ENCODE peak calls at places on chromosomes 1 and 21, in ten cellular contexts. Y is right lobe of liver, O is astrocyte of the cerebellum, C is BJ, V is fibroblast of the aortic adventitia, A is AG04450, F is fibroblast of lung, N is mucosa of descending colon, J is upper lobe of right lung, E is SK-N-SH. Z is an unnamed sample.

GRCh38 chr1:17436380-17437174 is 2.9 kb downstream of the RCC2 start:
- DNase-seq in Y (no peak), O (no peak), C (no peak), V (no peak), A (no peak), F (no peak), N (no peak), J (no peak), E (no peak), Z (no peak)

GRCh38 chr1:37890378-37891014 is 31.1 kb upstream of the MTF1 start:
- DNase-seq in Y (no peak), O (peak), C (no peak), V (peak), A (no peak), F (peak), N (peak), J (no peak), E (peak), Z (peak)

GRCh38 chr1:93735722-93736121 is 54.1 kb upstream of the BCAR3 start:
- DNase-seq in Y (no peak), O (peak), C (peak), V (peak), A (peak), F (peak), N (no peak), J (no peak), E (no peak), Z (peak)

GRCh38 chr1:42674682-42675081 is 7.5 kb upstream of the YBX1 start:
- DNase-seq in Y (peak), O (no peak), C (no peak), V (no peak), A (no peak), F (no peak), N (no peak), J (no peak), E (no peak), Z (no peak)

GRCh38 chr1:244065063-244065788 is 14.1 kb downstream of the ZBTB18 start:
- DNase-seq in Y (peak), O (no peak), C (no peak), V (no peak), A (no peak), F (no peak), N (peak), J (no peak), E (no peak), Z (no peak)

GRCh38 chr1:20847619-20848080 is 60.5 kb upstream of the HP1BP3 start:
- DNase-seq in Y (no peak), O (peak), C (peak), V (peak), A (peak), F (peak), N (no peak), J (no peak), E (no peak), Z (no peak)

GRCh38 chr1:53590104-53590503 is 130.9 kb downstream of the DMRTB1 start:
- DNase-seq in Y (peak), O (no peak), C (no peak), V (no peak), A (no peak), F (no peak), N (no peak), J (no peak), E (peak), Z (no peak)

GRCh38 chr21:39022901-39023693 is 160.2 kb downstream of the PSMG1 start:
- DNase-seq in Y (peak), O (no peak), C (no peak), V (peak), A (no peak), F (peak), N (no peak), J (peak), E (no peak), Z (no peak)

GRCh38 chr21:34639250-34639649 is 24.3 kb upstream of the RCAN1 start:
- DNase-seq in Y (no peak), O (no peak), C (no peak), V (no peak), A (no peak), F (no peak), N (no peak), J (no peak), E (no peak), Z (no peak)

GRCh38 chr1:240099748-240100147 is 8.1 kb downstream of the FMN2 start:
- DNase-seq in Y (no peak), O (no peak), C (no peak), V (no peak), A (no peak), F (no peak), N (no peak), J (no peak), E (no peak), Z (no peak)

GRCh38 chr1:55146781-55147180 is 68.4 kb downstream of the USP24 start:
- DNase-seq in Y (no peak), O (no peak), C (no peak), V (no peak), A (no peak), F (no peak), N (peak), J (no peak), E (no peak), Z (no peak)

GRCh38 chr1:110460253-110461220 is 9.6 kb downstream of the PROK1 start:
- DNase-seq in Y (peak), O (peak), C (peak), V (peak), A (peak), F (peak), N (peak), J (no peak), E (peak), Z (peak)

GRCh38 chr1:186930248-186930647 is 101.5 kb downstream of the PLA2G4A start:
- DNase-seq in Y (no peak), O (no peak), C (peak), V (peak), A (peak), F (no peak), N (no peak), J (no peak), E (no peak), Z (peak)

GRCh38 chr1:165531021-165531420 is 12.8 kb upstream of the LRRC52 start:
- DNase-seq in Y (peak), O (no peak), C (no peak), V (no peak), A (no peak), F (no peak), N (no peak), J (no peak), E (no peak), Z (no peak)

GRCh38 chr1:240499012-240499411 is 112.9 kb downstream of the GREM2 start:
- DNase-seq in Y (no peak), O (no peak), C (no peak), V (peak), A (no peak), F (peak), N (no peak), J (no peak), E (no peak), Z (no peak)

GRCh38 chr1:228104526-228105251 is 1.6 kb upstream of the C1orf35 start:
- DNase-seq in Y (peak), O (no peak), C (no peak), V (no peak), A (no peak), F (no peak), N (no peak), J (no peak), E (no peak), Z (no peak)

GRCh38 chr1:219444469-219444868 is 168.4 kb downstream of the ZC3H11B start:
- DNase-seq in Y (no peak), O (no peak), C (no peak), V (peak), A (no peak), F (no peak), N (no peak), J (no peak), E (no peak), Z (no peak)

GRCh38 chr1:73359001-73359400 is 839.0 kb downstream of the LRRIQ3 start:
- DNase-seq in Y (no peak), O (peak), C (no peak), V (no peak), A (no peak), F (no peak), N (no peak), J (no peak), E (no peak), Z (no peak)

GRCh38 chr21:36727886-36728285 is 29.0 kb downstream of the SIM2 start:
- DNase-seq in Y (no peak), O (no peak), C (no peak), V (no peak), A (no peak), F (no peak), N (no peak), J (peak), E (no peak), Z (no peak)

GRCh38 chr1:148263906-148264255 is 111.8 kb upstream of the NBPF11 start:
- DNase-seq in Y (no peak), O (no peak), C (no peak), V (no peak), A (no peak), F (no peak), N (peak), J (no peak), E (no peak), Z (no peak)

GRCh38 chr1:156625436-156626078 is 6.3 kb downstream of the HAPLN2 start:
- DNase-seq in Y (no peak), O (no peak), C (no peak), V (peak), A (no peak), F (peak), N (peak), J (peak), E (peak), Z (no peak)

GRCh38 chr1:7042322-7043231 is 257.3 kb downstream of the CAMTA1 start:
- DNase-seq in Y (no peak), O (peak), C (no peak), V (peak), A (no peak), F (peak), N (no peak), J (no peak), E (peak), Z (no peak)

GRCh38 chr1:69403911-69404310 is 163.8 kb upstream of the LRRC7 start:
- DNase-seq in Y (no peak), O (no peak), C (no peak), V (no peak), A (no peak), F (no peak), N (no peak), J (no peak), E (no peak), Z (no peak)

GRCh38 chr1:1406101-1406820 is 832 bp downstream of the MRPL20 start:
- DNase-seq in Y (no peak), O (no peak), C (no peak), V (no peak), A (no peak), F (no peak), N (no peak), J (no peak), E (peak), Z (no peak)

GRCh38 chr1:1403543-1404112 is 3.5 kb downstream of the MRPL20 start:
- DNase-seq in Y (no peak), O (no peak), C (no peak), V (no peak), A (no peak), F (no peak), N (no peak), J (no peak), E (no peak), Z (no peak)

GRCh38 chr1:1406821-1407100 is 332 bp downstream of the MRPL20 start:
- DNase-seq in Y (no peak), O (no peak), C (no peak), V (no peak), A (no peak), F (no peak), N (no peak), J (no peak), E (no peak), Z (no peak)

GRCh38 chr1:1407957-1408318 is 845 bp upstream of the MRPL20 start:
- DNase-seq in Y (no peak), O (no peak), C (no peak), V (no peak), A (no peak), F (no peak), N (no peak), J (no peak), E (no peak), Z (no peak)

GRCh38 chr1:1407101-1407956 is at the start of gene MRPL20:
- DNase-seq in Y (peak), O (peak), C (peak), V (peak), A (peak), F (peak), N (peak), J (peak), E (peak), Z (peak)
- TF ChIP-seq CTCF in Y (no peak), O (no peak), C (peak), V (peak), A (no peak), F (no peak), N (no peak), J (no peak), E (no peak), Z (peak)

GRCh38 chr1:31618916-31619846 is 1.7 kb downstream of the HCRTR1 start:
- DNase-seq in Y (no peak), O (no peak), C (no peak), V (no peak), A (no peak), F (no peak), N (no peak), J (no peak), E (no peak), Z (no peak)
- H3K4me3 ChIP-seq in Y (no peak), O (no peak), C (no peak), V (no peak), A (no peak), F (no peak), N (no peak), J (no peak), E (no peak), Z (no peak)

DNA sequence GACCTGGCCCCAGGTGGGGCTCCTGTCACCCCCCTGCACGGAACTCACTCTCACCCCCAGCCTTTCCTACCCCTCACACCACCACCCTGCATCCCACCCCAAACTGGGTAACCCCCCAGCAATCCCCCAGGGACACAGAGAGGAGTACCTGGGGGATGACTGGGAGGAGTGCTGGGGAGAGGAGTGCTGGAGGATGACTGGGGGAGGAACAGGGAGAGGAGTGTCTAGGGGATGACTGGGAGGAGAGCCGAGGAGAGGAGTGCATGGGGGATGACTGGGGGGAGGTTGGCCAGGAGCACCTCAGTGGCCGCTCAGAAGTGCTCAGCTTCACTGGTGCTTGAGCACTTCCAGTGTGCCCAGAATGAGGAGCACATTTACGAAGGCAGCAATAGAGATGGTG is 59.1 kb downstream of the SIK1 start:
- DNase-seq in Y (no peak), O (no peak), C (no peak), V (no peak), A (no peak), F (no peak), N (no peak), J (no peak), E (no peak), Z (no peak)
- TF ChIP-seq CTCF in Y (no peak), O (no peak), C (no peak), V (no peak), A (no peak), F (no peak), N (no peak), J (no peak), E (no peak), Z (no peak)

DNA sequence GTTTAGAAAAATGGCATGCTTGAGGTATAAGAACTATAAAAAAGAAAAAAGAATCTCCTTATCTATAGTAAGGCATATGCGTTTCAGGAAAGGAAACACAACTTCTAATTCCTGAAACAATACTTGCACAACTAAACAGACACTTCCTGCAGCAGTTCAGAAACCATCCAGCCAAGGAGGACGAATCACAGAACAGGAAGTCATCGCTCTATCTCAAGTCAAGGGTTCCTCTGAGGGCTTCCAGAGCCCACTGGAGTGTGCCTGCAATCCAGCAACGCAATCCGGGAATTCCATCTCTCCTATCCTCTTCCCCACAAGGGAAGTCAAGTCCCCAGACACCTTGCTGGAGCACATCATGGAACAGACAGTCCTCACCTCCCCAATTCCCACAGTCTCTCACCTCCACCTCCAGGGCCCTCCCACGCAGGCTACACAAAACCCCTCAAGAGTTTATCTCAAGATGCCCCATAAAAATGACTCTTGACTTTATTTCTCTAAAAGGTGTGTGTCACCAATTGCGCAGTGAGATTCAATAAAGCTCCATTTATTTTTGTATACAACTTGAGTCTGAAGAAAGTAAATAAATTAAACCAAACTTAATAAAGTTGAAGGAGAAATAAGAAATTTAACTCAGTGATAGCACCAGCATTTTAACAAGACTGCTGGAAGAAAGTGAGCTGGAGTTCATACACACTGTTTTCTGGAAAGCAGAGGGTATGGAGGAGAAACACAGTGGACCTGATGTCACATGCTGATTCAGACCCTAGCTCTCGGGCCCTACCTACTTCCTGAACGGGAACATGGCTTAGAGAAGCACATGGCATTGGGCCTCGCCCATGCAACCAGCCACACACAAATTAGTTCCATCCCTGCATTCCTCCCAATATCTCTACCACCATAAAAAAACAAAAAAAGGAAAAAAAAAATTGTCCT is 39.9 kb downstream of the SIPA1L2 start:
- DNase-seq in Y (no peak), O (no peak), C (no peak), V (no peak), A (no peak), F (no peak), N (no peak), J (no peak), E (no peak), Z (no peak)
- H3K4me3 ChIP-seq in Y (no peak), O (no peak), C (no peak), V (no peak), A (no peak), F (no peak), N (no peak), J (no peak), E (no peak), Z (no peak)

DNA sequence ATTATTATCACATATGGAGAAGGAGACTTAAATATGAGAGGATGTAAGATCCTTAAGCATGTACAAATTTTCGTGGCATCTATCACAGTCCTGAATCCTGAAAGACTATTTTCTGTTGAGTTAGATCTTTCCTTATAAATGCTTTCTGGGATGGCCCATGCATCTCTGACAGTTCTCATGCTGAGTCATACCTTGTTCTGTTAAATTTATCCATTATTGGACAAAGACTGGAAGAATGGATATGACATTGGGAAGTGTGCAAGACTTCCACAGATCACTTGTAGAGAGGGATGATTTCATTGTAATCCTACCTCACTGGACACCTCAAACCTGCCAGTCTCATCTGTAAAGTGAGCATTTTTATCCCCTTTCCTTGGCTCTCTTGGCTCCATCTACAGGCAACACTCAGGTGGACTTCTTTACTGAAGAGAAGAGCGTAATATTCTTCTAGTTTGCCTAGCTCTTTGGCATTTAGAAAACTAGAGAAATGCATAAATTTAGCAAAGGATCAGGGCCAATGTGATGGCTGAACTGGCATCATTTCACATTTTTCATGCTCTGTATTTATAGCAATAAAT is 128.2 kb downstream of the NFIA start:
- DNase-seq in Y (no peak), O (no peak), C (no peak), V (no peak), A (no peak), F (no peak), N (no peak), J (no peak), E (no peak), Z (no peak)
- TF ChIP-seq CTCF in Y (peak), O (no peak), C (no peak), V (peak), A (no peak), F (no peak), N (no peak), J (no peak), E (peak), Z (peak)

GRCh38 chr1:14735861-14736260 is 137.4 kb downstream of the KAZN start:
- DNase-seq in Y (no peak), O (no peak), C (no peak), V (no peak), A (no peak), F (no peak), N (no peak), J (no peak), E (no peak), Z (no peak)
- H3K4me3 ChIP-seq in Y (no peak), O (no peak), C (no peak), V (no peak), A (no peak), F (no peak), N (no peak), J (no peak), E (no peak), Z (no peak)

GRCh38 chr1:28112388-28113311 is 24.2 kb upstream of the EYA3 start:
- DNase-seq in Y (no peak), O (no peak), C (no peak), V (peak), A (no peak), F (peak), N (peak), J (no peak), E (no peak), Z (no peak)
- TF ChIP-seq CTCF in Y (peak), O (peak), C (peak), V (no peak), A (peak), F (no peak), N (no peak), J (peak), E (peak), Z (peak)

DNA sequence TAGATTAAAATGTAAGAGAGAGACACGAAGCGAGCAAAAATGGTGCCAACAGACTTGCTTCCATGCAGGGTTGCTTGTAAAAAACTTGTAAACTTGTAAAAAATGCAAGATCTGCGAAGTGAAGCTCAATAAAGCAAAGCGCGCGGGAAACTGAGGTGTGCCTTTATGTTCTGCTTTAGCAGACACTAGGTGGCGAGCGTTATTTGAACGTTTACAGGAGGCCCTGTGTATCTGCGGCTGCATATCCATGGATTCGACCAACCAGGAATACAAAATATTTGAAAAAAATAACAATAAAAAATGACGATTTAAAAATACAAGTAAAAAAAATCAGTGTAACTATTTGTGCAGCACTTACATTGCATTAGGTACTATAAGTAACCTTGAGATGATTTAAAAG is 1.5 kb downstream of the UBE2G2 start:
- DNase-seq in Y (no peak), O (no peak), C (no peak), V (peak), A (no peak), F (peak), N (peak), J (no peak), E (peak), Z (no peak)
- H3K4me3 ChIP-seq in Y (no peak), O (no peak), C (peak), V (peak), A (peak), F (peak), N (no peak), J (no peak), E (peak), Z (no peak)

GRCh38 chr1:184101116-184101515 is 49.6 kb downstream of the TSEN15 start:
- DNase-seq in Y (no peak), O (no peak), C (no peak), V (peak), A (no peak), F (no peak), N (no peak), J (no peak), E (no peak), Z (no peak)
- TF ChIP-seq CTCF in Y (no peak), O (no peak), C (no peak), V (no peak), A (no peak), F (no peak), N (no peak), J (no peak), E (no peak), Z (no peak)